ENCODE peak calls at places on chromosomes 3 and 15, in eight cellular contexts. C is tibial artery, L is nucleus accumbens, J is M059J, U is right cardiac atrium, W is natural killer cell, S is globus pallidus, G is posterior vena cava. X is an unnamed sample.

GRCh38 chr3:157248590-157249425 is 88.9 kb upstream of the CCNL1 start:
- DNase-seq in C (no peak), L (no peak), J (peak; percentile 99), U (no peak), W (no peak), S (peak; percentile 94), G (no peak), X (peak; percentile 51)

GRCh38 chr15:93071469-93071891 is 17.5 kb downstream of the RGMA start:
- DNase-seq in C (no peak), L (no peak), J (no peak), U (peak; percentile 63), W (no peak), S (no peak), G (no peak), X (no peak)

GRCh38 chr15:39195988-39196486 is 384.8 kb upstream of the THBS1 start:
- DNase-seq in C (no peak), L (no peak), J (peak; percentile 100), U (no peak), W (no peak), S (no peak), G (no peak), X (no peak)

GRCh38 chr3:104286645-104287044 is 1080.1 kb upstream of the ALCAM start:
- DNase-seq in C (no peak), L (no peak), J (no peak), U (no peak), W (no peak), S (no peak), G (no peak), X (no peak)

GRCh38 chr3:47260605-47261004 is 22.0 kb downstream of the KIF9 start:
- DNase-seq in C (no peak), L (no peak), J (no peak), U (no peak), W (no peak), S (no peak), G (peak; percentile 41), X (no peak)

GRCh38 chr3:149732234-149732633 is 20.1 kb downstream of the COMMD2 start:
- DNase-seq in C (no peak), L (no peak), J (no peak), U (no peak), W (no peak), S (no peak), G (no peak), X (no peak)

GRCh38 chr15:51267047-51267713 is 71.2 kb downstream of the CYP19A1 start:
- DNase-seq in C (no peak), L (no peak), J (peak; percentile 26), U (no peak), W (no peak), S (no peak), G (no peak), X (peak; percentile 13)

GRCh38 chr15:66050264-66050663 is 181.0 kb downstream of the RAB11A start:
- DNase-seq in C (no peak), L (no peak), J (no peak), U (no peak), W (no peak), S (no peak), G (no peak), X (no peak)

GRCh38 chr3:52704611-52705437 is 767 bp downstream of the GLT8D1 start:
- DNase-seq in C (no peak), L (no peak), J (no peak), U (no peak), W (no peak), S (no peak), G (no peak), X (peak; percentile 26)

GRCh38 chr3:77667901-77668300 is 628.0 kb downstream of the ROBO2 start:
- DNase-seq in C (no peak), L (no peak), J (no peak), U (no peak), W (no peak), S (no peak), G (no peak), X (no peak)

GRCh38 chr3:177726807-177727206 is 529.5 kb upstream of the TBL1XR1 start:
- DNase-seq in C (no peak), L (no peak), J (no peak), U (no peak), W (no peak), S (no peak), G (no peak), X (no peak)

GRCh38 chr15:99631256-99631655 is 65.5 kb downstream of the MEF2A start:
- DNase-seq in C (no peak), L (no peak), J (no peak), U (no peak), W (no peak), S (peak; percentile 38), G (no peak), X (no peak)

GRCh38 chr3:149579838-149580542 is 77.8 kb downstream of the WWTR1 start:
- DNase-seq in C (no peak), L (no peak), J (peak; percentile 91), U (no peak), W (no peak), S (no peak), G (no peak), X (no peak)

GRCh38 chr3:38368238-38368637 is 21.7 kb downstream of the XYLB start:
- DNase-seq in C (no peak), L (no peak), J (no peak), U (no peak), W (no peak), S (no peak), G (no peak), X (no peak)

GRCh38 chr3:72657666-72658065 is 190.6 kb downstream of the SHQ1 start:
- DNase-seq in C (no peak), L (no peak), J (peak; percentile 59), U (no peak), W (no peak), S (peak; percentile 50), G (no peak), X (no peak)

GRCh38 chr3:127490271-127491023 is 100.1 kb downstream of the TPRA1 start:
- DNase-seq in C (no peak), L (no peak), J (no peak), U (no peak), W (no peak), S (no peak), G (no peak), X (no peak)

GRCh38 chr3:104519968-104520655 is 846.6 kb upstream of the ALCAM start:
- DNase-seq in C (no peak), L (no peak), J (peak; percentile 52), U (no peak), W (no peak), S (peak; percentile 10), G (no peak), X (no peak)

GRCh38 chr15:40075298-40076044 is 33.2 kb downstream of the BMF start:
- DNase-seq in C (no peak), L (no peak), J (peak; percentile 49), U (no peak), W (no peak), S (no peak), G (no peak), X (no peak)

GRCh38 chr15:77753238-77753873 is 120.6 kb upstream of the LINGO1 start:
- DNase-seq in C (no peak), L (no peak), J (peak; percentile 20), U (no peak), W (no peak), S (peak; percentile 29), G (no peak), X (peak; percentile 71)

GRCh38 chr3:172244011-172244410 is 204.2 kb downstream of the GHSR start:
- DNase-seq in C (no peak), L (no peak), J (peak; percentile 98), U (no peak), W (no peak), S (no peak), G (no peak), X (no peak)

GRCh38 chr3:172991424-172991996 is 149.5 kb downstream of the SPATA16 start:
- DNase-seq in C (no peak), L (no peak), J (no peak), U (no peak), W (no peak), S (no peak), G (no peak), X (no peak)

GRCh38 chr15:61994216-61994615 is 66.0 kb downstream of the VPS13C start:
- DNase-seq in C (no peak), L (no peak), J (peak; percentile 31), U (no peak), W (no peak), S (no peak), G (no peak), X (no peak)

GRCh38 chr3:522888-523287 is 326.3 kb downstream of the CHL1 start:
- DNase-seq in C (no peak), L (no peak), J (no peak), U (no peak), W (no peak), S (no peak), G (no peak), X (no peak)

GRCh38 chr3:9396301-9396631 is 1.1 kb upstream of the SETD5 start:
- DNase-seq in C (peak; percentile 91), L (no peak), J (peak; percentile 91), U (no peak), W (no peak), S (no peak), G (peak; percentile 96), X (peak; percentile 69)

GRCh38 chr3:9122732-9123364 is 126.6 kb downstream of the SRGAP3 start:
- DNase-seq in C (no peak), L (no peak), J (peak; percentile 57), U (no peak), W (no peak), S (no peak), G (no peak), X (no peak)

GRCh38 chr3:130820976-130821375 is 72.9 kb upstream of the ATP2C1 start:
- DNase-seq in C (no peak), L (no peak), J (peak; percentile 89), U (no peak), W (no peak), S (no peak), G (no peak), X (no peak)

GRCh38 chr15:48579945-48580671 is 65.4 kb downstream of the FBN1 start:
- DNase-seq in C (no peak), L (no peak), J (peak; percentile 30), U (no peak), W (no peak), S (no peak), G (no peak), X (no peak)

GRCh38 chr3:44870375-44871061 is 3.9 kb upstream of the TGM4 start:
- DNase-seq in C (no peak), L (no peak), J (no peak), U (no peak), W (no peak), S (no peak), G (no peak), X (no peak)

GRCh38 chr3:28915711-28916481 is 365.0 kb upstream of the RBMS3 start:
- DNase-seq in C (peak; percentile 25), L (no peak), J (peak; percentile 40), U (no peak), W (no peak), S (peak; percentile 38), G (no peak), X (peak; percentile 39)

GRCh38 chr15:35078221-35078915 is 6.7 kb downstream of the NANOGP8 start:
- DNase-seq in C (no peak), L (no peak), J (peak; percentile 44), U (no peak), W (no peak), S (peak; percentile 42), G (no peak), X (peak; percentile 50)

GRCh38 chr3:135929670-135930069 is 35.9 kb upstream of the PPP2R3A start:
- DNase-seq in C (peak; percentile 26), L (no peak), J (peak; percentile 88), U (no peak), W (no peak), S (no peak), G (no peak), X (no peak)

GRCh38 chr15:57149196-57149595 is 227.1 kb upstream of the CGNL1 start:
- DNase-seq in C (no peak), L (no peak), J (no peak), U (no peak), W (no peak), S (no peak), G (no peak), X (no peak)